ENCODE peak calls at places on chromosomes 6 and 20, in four cellular contexts. T is fibroblast of lung, B is neuronal stem cell, I is psoas muscle. F is an unnamed sample.

GRCh38 chr20:35012227-35013069 is 56.8 kb downstream of the MYH7B start:
- DNase-seq in T (peak; percentile 30), B (no peak), I (peak; percentile 56), F (no peak)

GRCh38 chr6:16670183-16670582 is 91.1 kb downstream of the ATXN1 start:
- DNase-seq in T (no peak), B (no peak), I (peak; percentile 58), F (no peak)

GRCh38 chr6:163455553-163455952 is 41.0 kb downstream of the QKI start:
- DNase-seq in T (no peak), B (no peak), I (no peak), F (no peak)

GRCh38 chr6:147941143-147941542 is 401.5 kb upstream of the SASH1 start:
- DNase-seq in T (no peak), B (no peak), I (no peak), F (no peak)

GRCh38 chr6:15265787-15266186 is 19.9 kb downstream of the JARID2 start:
- DNase-seq in T (no peak), B (no peak), I (no peak), F (no peak)

GRCh38 chr6:25223421-25224052 is 55.6 kb upstream of the CARMIL1 start:
- DNase-seq in T (peak; percentile 78), B (peak; percentile 66), I (peak; percentile 68), F (no peak)

GRCh38 chr6:42344756-42345155 is 107.0 kb downstream of the TRERF1 start:
- DNase-seq in T (no peak), B (no peak), I (no peak), F (no peak)

GRCh38 chr6:17705778-17706579 is 746 bp downstream of the NUP153 start:
- DNase-seq in T (peak; percentile 42), B (peak; percentile 69), I (peak; percentile 80), F (peak; percentile 48)

GRCh38 chr6:150176152-150176551 is 33.3 kb downstream of the PPP1R14C start:
- DNase-seq in T (no peak), B (no peak), I (no peak), F (peak; percentile 21)

GRCh38 chr6:150177260-150178246 is 34.7 kb downstream of the PPP1R14C start:
- DNase-seq in T (no peak), B (no peak), I (no peak), F (no peak)

GRCh38 chr6:150175611-150176151 is 32.8 kb downstream of the PPP1R14C start:
- DNase-seq in T (no peak), B (no peak), I (no peak), F (peak; percentile 42)

GRCh38 chr6:150179030-150179429 is 36.2 kb downstream of the PPP1R14C start:
- DNase-seq in T (no peak), B (no peak), I (no peak), F (no peak)

GRCh38 chr6:150176659-150177058 is 33.8 kb downstream of the PPP1R14C start:
- DNase-seq in T (no peak), B (no peak), I (no peak), F (no peak)
- H3K4me1 ChIP-seq in T (no peaks in the 10 kb centered on the region), B (peaks cover 3% of the 10 kb centered on the region), I (peaks cover 32% of the 10 kb centered on the region), F (peaks cover 43% of the 10 kb centered on the region)

GRCh38 chr6:3046295-3046694 is 22.0 kb upstream of the RIPK1 start:
- DNase-seq in T (peak; percentile 20), B (no peak), I (no peak), F (no peak)
- H3K4me1 ChIP-seq in T (no peaks in the 10 kb centered on the region), B (peaks cover 2% of the 10 kb centered on the region), I (peaks cover 5% of the 10 kb centered on the region), F (peaks cover 7% of the 10 kb centered on the region)

GRCh38 chr6:13328076-13328874 is at the start of gene TBC1D7:
- DNase-seq in T (peak; percentile 92), B (peak; percentile 90), I (peak; percentile 97), F (peak; percentile 83)
- H3K4me1 ChIP-seq in T (no peaks in the 10 kb centered on the region), B (peaks cover 2% of the 10 kb centered on the region), I (peaks cover 3% of the 10 kb centered on the region), F (peaks cover 19% of the 10 kb centered on the region)

DNA sequence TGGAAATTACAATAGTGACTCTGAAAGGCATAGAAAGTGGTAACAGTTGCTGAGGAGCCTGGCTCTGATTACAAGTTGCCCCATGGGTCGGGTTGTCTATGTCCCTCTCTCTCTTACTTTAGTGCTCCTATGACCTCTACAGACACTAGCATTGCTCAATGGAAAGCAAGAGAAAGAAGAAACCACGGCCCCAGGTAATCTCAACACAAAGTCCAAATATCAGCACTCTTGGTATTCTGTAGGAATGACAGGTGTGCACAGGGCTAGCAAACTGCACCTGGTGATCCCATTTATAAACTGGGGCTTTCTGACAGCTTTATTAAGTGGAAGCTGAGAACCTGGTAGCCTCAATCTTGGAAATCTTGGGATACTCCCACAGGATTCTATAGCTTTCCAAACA is 80.4 kb upstream of the EMILIN3 start:
- DNase-seq in T (no peak), B (no peak), I (no peak), F (no peak)
- H3K4me1 ChIP-seq in T (no peaks in the 10 kb centered on the region), B (no peaks in the 10 kb centered on the region), I (peaks cover 21% of the 10 kb centered on the region), F (peaks cover 23% of the 10 kb centered on the region)